ENCODE peak calls at places on chromosomes 13 and 19, in eight cellular contexts. O, E, Z, V, D, I, J and T are unnamed samples.

GRCh38 chr19:12884926-12885748 is 1.9 kb downstream of the KLF1 start:
- DNase-seq in O (no peak), E (peak), Z (peak), V (peak), D (peak), I (peak), J (peak), T (no peak)

GRCh38 chr19:46150606-46151005 is 2.6 kb downstream of the IGFL2 start:
- DNase-seq in O (no peak), E (no peak), Z (no peak), V (no peak), D (no peak), I (no peak), J (no peak), T (no peak)

GRCh38 chr13:28705734-28706133 is 13.0 kb downstream of the SLC46A3 start:
- DNase-seq in O (no peak), E (no peak), Z (no peak), V (no peak), D (no peak), I (no peak), J (no peak), T (no peak)

GRCh38 chr19:2461751-2462634 is 5.2 kb upstream of the LMNB2 start:
- DNase-seq in O (no peak), E (peak), Z (peak), V (peak), D (no peak), I (peak), J (peak), T (no peak)

GRCh38 chr19:57887195-57887941 is 1.5 kb downstream of the ZNF814 start:
- DNase-seq in O (no peak), E (no peak), Z (no peak), V (no peak), D (no peak), I (no peak), J (peak), T (no peak)

GRCh38 chr13:26220575-26220974 is 1.5 kb downstream of the RNF6 start:
- DNase-seq in O (no peak), E (peak), Z (no peak), V (no peak), D (no peak), I (no peak), J (no peak), T (no peak)

GRCh38 chr13:24615114-24615513 is 65.1 kb upstream of the ATP12A start:
- DNase-seq in O (no peak), E (no peak), Z (no peak), V (no peak), D (no peak), I (no peak), J (no peak), T (no peak)

GRCh38 chr19:7488736-7489353 is at the start of gene PEX11G:
- DNase-seq in O (peak), E (peak), Z (peak), V (peak), D (peak), I (peak), J (peak), T (peak)

GRCh38 chr13:26697069-26697955 is 63.3 kb downstream of the GPR12 start:
- DNase-seq in O (no peak), E (no peak), Z (no peak), V (no peak), D (no peak), I (no peak), J (no peak), T (no peak)